ENCODE peak calls at places on chromosomes 1 and 21, in five cellular contexts. One of them, this sample, is unnamed.

GRCh38 chr1:230375795-230376194 is 50.3 kb downstream of the PGBD5 start:
- DNase-seq in mucosa of descending colon: no peak
- DNase-seq in transverse colon: no peak
- DNase-seq in mesothelial cell of epicardium: no peak
- DNase-seq in pancreas: no peak
- DNase-seq in this sample: no peak

GRCh38 chr1:29124366-29125236 is 898 bp upstream of the TMEM200B start:
- DNase-seq in transverse colon: peak; percentile 69
- DNase-seq in mesothelial cell of epicardium: peak; percentile 86
- DNase-seq in pancreas: peak; percentile 55
- DNase-seq in mucosa of descending colon: peak; percentile 75
- DNase-seq in this sample: peak; percentile 46

GRCh38 chr1:30409476-30410152 is 313.8 kb downstream of the MATN1 start:
- DNase-seq in mesothelial cell of epicardium: no peak
- DNase-seq in pancreas: no peak
- DNase-seq in mucosa of descending colon: no peak
- DNase-seq in transverse colon: no peak
- DNase-seq in this sample: no peak

GRCh38 chr1:229254910-229255541 is 15.9 kb upstream of the RAB4A start:
- DNase-seq in mucosa of descending colon: no peak
- DNase-seq in transverse colon: no peak
- DNase-seq in mesothelial cell of epicardium: no peak
- DNase-seq in pancreas: no peak
- DNase-seq in this sample: no peak

GRCh38 chr1:155695107-155695506 is 6.2 kb downstream of the DAP3 start:
- DNase-seq in pancreas: no peak
- DNase-seq in mucosa of descending colon: no peak
- DNase-seq in transverse colon: no peak
- DNase-seq in mesothelial cell of epicardium: no peak
- DNase-seq in this sample: peak; percentile 29

GRCh38 chr1:37233606-37234005 is 199.3 kb upstream of the GRIK3 start:
- DNase-seq in mucosa of descending colon: no peak
- DNase-seq in pancreas: no peak
- DNase-seq in transverse colon: no peak
- DNase-seq in mesothelial cell of epicardium: no peak
- DNase-seq in this sample: no peak

GRCh38 chr1:13828454-13829151 is 128.6 kb downstream of the PRDM2 start:
- DNase-seq in pancreas: no peak
- DNase-seq in mesothelial cell of epicardium: no peak
- DNase-seq in mucosa of descending colon: peak; percentile 90
- DNase-seq in transverse colon: peak; percentile 87
- DNase-seq in this sample: no peak

GRCh38 chr1:179016694-179017382 is 8.9 kb upstream of the FAM20B start:
- DNase-seq in transverse colon: peak; percentile 97
- DNase-seq in mucosa of descending colon: peak; percentile 98
- DNase-seq in pancreas: peak; percentile 75
- DNase-seq in mesothelial cell of epicardium: no peak
- DNase-seq in this sample: no peak

GRCh38 chr1:229229721-229230135 is 41.2 kb upstream of the RAB4A start:
- DNase-seq in mesothelial cell of epicardium: no peak
- DNase-seq in mucosa of descending colon: no peak
- DNase-seq in transverse colon: peak; percentile 40
- DNase-seq in pancreas: peak; percentile 31
- DNase-seq in this sample: no peak

GRCh38 chr1:33337994-33338494 is 17.1 kb upstream of the A3GALT2 start:
- DNase-seq in mesothelial cell of epicardium: no peak
- DNase-seq in pancreas: no peak
- DNase-seq in mucosa of descending colon: no peak
- DNase-seq in transverse colon: no peak
- DNase-seq in this sample: no peak

GRCh38 chr21:35145626-35146236 is 96.6 kb upstream of the RUNX1 start:
- DNase-seq in mucosa of descending colon: no peak
- DNase-seq in pancreas: no peak
- DNase-seq in transverse colon: no peak
- DNase-seq in mesothelial cell of epicardium: peak; percentile 57
- DNase-seq in this sample: peak; percentile 70

GRCh38 chr1:183180213-183180612 is 5.9 kb upstream of the LAMC2 start:
- DNase-seq in transverse colon: peak; percentile 40
- DNase-seq in mesothelial cell of epicardium: no peak
- DNase-seq in mucosa of descending colon: no peak
- DNase-seq in pancreas: peak; percentile 49
- DNase-seq in this sample: no peak

GRCh38 chr1:100322436-100323211 is 29.7 kb upstream of the CDC14A start:
- DNase-seq in transverse colon: no peak
- DNase-seq in pancreas: no peak
- DNase-seq in mesothelial cell of epicardium: no peak
- DNase-seq in mucosa of descending colon: no peak
- DNase-seq in this sample: no peak

GRCh38 chr1:236206548-236206947 is 64.2 kb downstream of the GPR137B start:
- DNase-seq in transverse colon: peak; percentile 8
- DNase-seq in pancreas: peak; percentile 29
- DNase-seq in mesothelial cell of epicardium: no peak
- DNase-seq in mucosa of descending colon: no peak
- DNase-seq in this sample: no peak

GRCh38 chr1:178650950-178651461 is 74.0 kb upstream of the RALGPS2 start:
- DNase-seq in mucosa of descending colon: no peak
- DNase-seq in mesothelial cell of epicardium: no peak
- DNase-seq in transverse colon: peak; percentile 33
- DNase-seq in pancreas: no peak
- DNase-seq in this sample: no peak

GRCh38 chr1:30535595-30536325 is 187.6 kb downstream of the MATN1 start:
- DNase-seq in pancreas: no peak
- DNase-seq in mesothelial cell of epicardium: no peak
- DNase-seq in transverse colon: no peak
- DNase-seq in mucosa of descending colon: no peak
- DNase-seq in this sample: no peak

GRCh38 chr1:216223521-216223920 is 199.7 kb downstream of the USH2A start:
- DNase-seq in mucosa of descending colon: no peak
- DNase-seq in pancreas: no peak
- DNase-seq in transverse colon: no peak
- DNase-seq in mesothelial cell of epicardium: no peak
- DNase-seq in this sample: no peak

GRCh38 chr1:19384772-19385187 is 72.7 kb downstream of the SLC66A1 start:
- DNase-seq in pancreas: no peak
- DNase-seq in mesothelial cell of epicardium: no peak
- DNase-seq in transverse colon: peak; percentile 41
- DNase-seq in mucosa of descending colon: no peak
- DNase-seq in this sample: no peak

GRCh38 chr21:32580949-32581348 is 4.4 kb downstream of the TCP10L start:
- DNase-seq in transverse colon: no peak
- DNase-seq in mucosa of descending colon: no peak
- DNase-seq in mesothelial cell of epicardium: no peak
- DNase-seq in pancreas: no peak
- DNase-seq in this sample: no peak

GRCh38 chr21:32581732-32582131 is 3.6 kb downstream of the TCP10L start:
- DNase-seq in pancreas: no peak
- DNase-seq in mucosa of descending colon: no peak
- DNase-seq in mesothelial cell of epicardium: no peak
- DNase-seq in transverse colon: no peak
- DNase-seq in this sample: no peak

GRCh38 chr21:32574946-32575925 is 10.1 kb downstream of the TCP10L start:
- DNase-seq in mesothelial cell of epicardium: no peak
- DNase-seq in transverse colon: no peak
- DNase-seq in mucosa of descending colon: no peak
- DNase-seq in pancreas: no peak
- DNase-seq in this sample: no peak

GRCh38 chr21:32576011-32576410 is 9.3 kb downstream of the TCP10L start:
- DNase-seq in transverse colon: no peak
- DNase-seq in pancreas: no peak
- DNase-seq in mucosa of descending colon: no peak
- DNase-seq in mesothelial cell of epicardium: no peak
- DNase-seq in this sample: no peak

DNA sequence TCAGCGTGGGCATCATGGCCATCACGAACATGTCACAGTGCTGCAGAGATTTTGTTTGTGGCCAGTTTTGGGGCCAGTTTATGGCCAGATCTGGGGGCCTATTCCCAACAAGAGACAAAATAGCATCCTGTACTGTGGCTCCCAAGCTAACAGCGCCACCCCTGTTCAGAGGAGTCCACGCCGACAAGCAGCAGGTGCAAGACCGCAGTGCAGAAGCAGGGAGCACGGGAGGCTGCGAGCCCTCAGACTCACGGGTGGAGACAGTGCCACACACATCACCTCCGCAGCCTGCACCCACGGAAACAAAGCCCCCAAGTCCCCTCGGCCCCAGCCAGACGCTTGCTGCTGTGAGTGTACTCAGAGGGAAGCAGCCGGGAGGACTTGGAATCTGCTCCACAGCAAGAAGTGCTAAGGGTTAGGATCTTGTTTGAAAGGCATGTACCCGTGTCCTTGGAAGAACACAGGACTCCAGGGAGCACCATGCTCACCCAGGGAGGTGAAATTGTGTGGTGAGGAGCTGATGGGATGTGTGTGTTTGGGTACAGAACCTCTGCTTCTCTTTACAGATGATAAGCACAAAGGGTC is 7.1 kb downstream of the TCP10L start:
- DNase-seq in transverse colon: peak; percentile 34
- DNase-seq in mucosa of descending colon: peak; percentile 56
- DNase-seq in pancreas: no peak
- DNase-seq in mesothelial cell of epicardium: no peak
- DNase-seq in this sample: no peak
- TF ChIP-seq CTCF in transverse colon: peak; percentile 15
- TF ChIP-seq CTCF in mucosa of descending colon: no peak
- TF ChIP-seq CTCF in pancreas: no peak
- TF ChIP-seq CTCF in mesothelial cell of epicardium: no peak
- TF ChIP-seq CTCF in this sample: peak; percentile 59

GRCh38 chr1:109490934-109491302 is 3.0 kb upstream of the CYB561D1 start:
- DNase-seq in mucosa of descending colon: no peak
- DNase-seq in mesothelial cell of epicardium: no peak
- DNase-seq in transverse colon: no peak
- DNase-seq in pancreas: no peak
- DNase-seq in this sample: no peak

GRCh38 chr1:109488201-109488600 is 4.5 kb downstream of the ATXN7L2 start:
- DNase-seq in transverse colon: no peak
- DNase-seq in pancreas: no peak
- DNase-seq in mucosa of descending colon: no peak
- DNase-seq in mesothelial cell of epicardium: no peak
- DNase-seq in this sample: no peak

GRCh38 chr1:109491372-109491771 is 2.5 kb upstream of the CYB561D1 start:
- DNase-seq in transverse colon: no peak
- DNase-seq in mesothelial cell of epicardium: no peak
- DNase-seq in mucosa of descending colon: no peak
- DNase-seq in pancreas: no peak
- DNase-seq in this sample: no peak

GRCh38 chr1:109488696-109489095 is 5.0 kb downstream of the ATXN7L2 start:
- DNase-seq in pancreas: no peak
- DNase-seq in mucosa of descending colon: no peak
- DNase-seq in mesothelial cell of epicardium: no peak
- DNase-seq in transverse colon: no peak
- DNase-seq in this sample: no peak

GRCh38 chr1:109490029-109490933 is 3.6 kb upstream of the CYB561D1 start:
- DNase-seq in transverse colon: peak; percentile 82
- DNase-seq in mucosa of descending colon: peak; percentile 75
- DNase-seq in pancreas: peak; percentile 59
- DNase-seq in mesothelial cell of epicardium: no peak
- DNase-seq in this sample: peak; percentile 34
- TF ChIP-seq CTCF in transverse colon: peak; percentile 69
- TF ChIP-seq CTCF in mucosa of descending colon: peak; percentile 84
- TF ChIP-seq CTCF in pancreas: peak; percentile 70
- TF ChIP-seq CTCF in mesothelial cell of epicardium: peak; percentile 49
- TF ChIP-seq CTCF in this sample: peak; percentile 79

DNA sequence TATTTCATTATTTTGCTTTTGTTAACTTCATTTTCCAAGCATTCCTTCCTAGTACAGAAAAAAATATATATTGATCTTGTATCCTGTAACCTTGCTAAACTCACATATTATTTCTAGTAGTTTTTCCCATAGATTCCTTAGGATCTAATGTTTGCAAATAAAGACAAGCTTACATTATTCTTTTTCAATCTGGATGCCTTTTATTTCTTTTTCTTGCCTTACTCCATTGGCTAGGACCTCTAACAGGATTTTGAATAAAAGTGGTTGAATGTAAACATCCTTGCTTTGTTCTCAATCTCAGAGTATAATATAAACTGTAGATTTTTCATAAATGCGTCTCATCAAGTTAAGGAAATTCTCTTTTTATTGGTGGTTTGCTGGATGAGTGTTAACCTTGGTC is 74.5 kb upstream of the GUCA2A start:
- DNase-seq in mesothelial cell of epicardium: no peak
- DNase-seq in mucosa of descending colon: no peak
- DNase-seq in transverse colon: no peak
- DNase-seq in pancreas: no peak
- DNase-seq in this sample: no peak
- TF ChIP-seq CTCF in mesothelial cell of epicardium: no peak
- TF ChIP-seq CTCF in mucosa of descending colon: no peak
- TF ChIP-seq CTCF in transverse colon: no peak
- TF ChIP-seq CTCF in pancreas: no peak
- TF ChIP-seq CTCF in this sample: no peak

GRCh38 chr1:203126151-203126865 is 1.2 kb upstream of the ADORA1 start:
- DNase-seq in transverse colon: no peak
- DNase-seq in pancreas: peak; percentile 10
- DNase-seq in mucosa of descending colon: no peak
- DNase-seq in mesothelial cell of epicardium: no peak
- DNase-seq in this sample: no peak

GRCh38 chr1:203128691-203129500 is 1.4 kb downstream of the ADORA1 start:
- DNase-seq in transverse colon: peak; percentile 4
- DNase-seq in mucosa of descending colon: no peak
- DNase-seq in mesothelial cell of epicardium: no peak
- DNase-seq in pancreas: peak; percentile 15
- DNase-seq in this sample: no peak

GRCh38 chr1:203129501-203130231 is 2.1 kb downstream of the ADORA1 start:
- DNase-seq in mucosa of descending colon: peak; percentile 42
- DNase-seq in pancreas: peak; percentile 64
- DNase-seq in mesothelial cell of epicardium: no peak
- DNase-seq in transverse colon: peak; percentile 13
- DNase-seq in this sample: no peak

GRCh38 chr1:203126866-203127671 is 457 bp upstream of the ADORA1 start:
- DNase-seq in pancreas: peak; percentile 16
- DNase-seq in mesothelial cell of epicardium: no peak
- DNase-seq in transverse colon: no peak
- DNase-seq in mucosa of descending colon: no peak
- DNase-seq in this sample: no peak

DNA sequence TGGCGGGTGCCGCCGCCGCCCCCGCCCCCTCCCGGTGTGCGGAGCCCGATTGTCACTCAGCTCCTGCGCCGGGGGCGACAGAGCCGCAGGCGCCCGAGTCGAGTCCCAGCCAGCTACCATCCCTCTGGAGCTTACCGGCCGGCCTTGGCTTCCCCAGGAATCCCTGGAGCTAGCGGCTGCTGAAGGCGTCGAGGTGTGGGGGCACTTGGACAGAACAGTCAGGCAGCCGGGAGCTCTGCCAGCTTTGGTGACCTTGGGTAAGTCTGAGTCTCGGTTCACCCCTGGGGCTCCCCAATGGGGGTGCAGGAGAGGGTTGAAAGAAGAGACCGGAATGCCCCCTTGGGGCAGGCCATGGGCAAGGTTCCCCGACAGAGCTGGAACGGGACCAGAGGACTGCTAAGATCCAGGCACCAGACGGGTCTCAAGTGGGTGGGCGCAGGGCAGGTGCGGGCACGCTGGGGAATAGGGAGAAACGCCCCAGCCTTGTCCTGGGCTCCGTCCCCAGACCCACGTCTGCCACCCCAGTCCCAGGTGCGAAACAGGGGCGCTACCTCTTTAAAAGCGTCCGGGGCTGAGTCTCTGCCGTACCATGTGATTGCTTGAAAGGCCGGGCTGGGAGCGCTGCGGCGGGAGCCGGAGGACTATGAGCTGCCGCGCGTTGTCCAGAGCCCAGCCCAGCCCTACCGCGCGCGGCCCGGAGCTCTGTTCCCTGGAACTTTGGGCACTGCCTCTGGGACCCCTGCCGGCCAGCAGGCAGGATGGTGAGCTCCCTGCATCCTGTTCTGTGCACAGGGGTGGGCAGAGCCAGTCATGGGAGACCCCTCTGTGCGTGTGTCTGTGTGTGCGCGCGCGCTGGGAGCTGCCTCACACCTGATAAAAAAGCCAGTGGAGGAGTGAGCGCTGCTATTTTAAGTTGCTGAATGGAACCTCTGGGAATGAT is at the start of gene ADORA1:
- DNase-seq in mucosa of descending colon: peak; percentile 69
- DNase-seq in pancreas: peak; percentile 69
- DNase-seq in mesothelial cell of epicardium: no peak
- DNase-seq in transverse colon: peak; percentile 67
- DNase-seq in this sample: no peak
- TF ChIP-seq CTCF in mucosa of descending colon: no peak
- TF ChIP-seq CTCF in pancreas: no peak
- TF ChIP-seq CTCF in mesothelial cell of epicardium: no peak
- TF ChIP-seq CTCF in transverse colon: peak; percentile 10
- TF ChIP-seq CTCF in this sample: no peak

This sample was measured in foreskin keratinocyte.